ENCODE peak calls at places on chromosome X, in four cellular contexts. Q is astrocyte of the spinal cord, R is A549, T is GM06990. K is an unnamed sample.

GRCh38 chrX:124086411-124086810 is 124.9 kb downstream of the STAG2 start:
- DNase-seq in Q (no peak), R (no peak), T (no peak), K (no peak)

GRCh38 chrX:124216396-124217124 is 115.9 kb upstream of the TEX13D start:
- DNase-seq in Q (no peak), R (no peak), T (no peak), K (no peak)

GRCh38 chrX:130523460-130524394 is 121.9 kb downstream of the RBMX2 start:
- DNase-seq in Q (peak; percentile 11), R (no peak), T (no peak), K (no peak)

GRCh38 chrX:149504226-149504914 is 736 bp downstream of the IDS start:
- DNase-seq in Q (no peak), R (peak; percentile 36), T (peak; percentile 62), K (no peak)

GRCh38 chrX:8748855-8749254 is 16.9 kb upstream of the ANOS1 start:
- DNase-seq in Q (peak; percentile 42), R (peak; percentile 43), T (no peak), K (no peak)

GRCh38 chrX:20204354-20204753 is 62.4 kb downstream of the RPS6KA3 start:
- DNase-seq in Q (no peak), R (no peak), T (no peak), K (no peak)

GRCh38 chrX:129000018-129000417 is 523.3 kb downstream of the SMARCA1 start:
- DNase-seq in Q (no peak), R (no peak), T (no peak), K (no peak)

GRCh38 chrX:67543818-67544217 is at the start of gene AR:
- DNase-seq in Q (peak; percentile 70), R (peak; percentile 15), T (no peak), K (no peak)

GRCh38 chrX:97308161-97308560 is 424.5 kb downstream of the RPA4 start:
- DNase-seq in Q (no peak), R (no peak), T (no peak), K (no peak)

GRCh38 chrX:22520128-22520828 is 247.6 kb downstream of the CBLL2 start:
- DNase-seq in Q (no peak), R (no peak), T (no peak), K (no peak)

GRCh38 chrX:148381603-148382002 is 118.8 kb upstream of the AFF2 start:
- DNase-seq in Q (no peak), R (no peak), T (no peak), K (no peak)

GRCh38 chrX:110944323-110944761 is 148.7 kb upstream of the CHRDL1 start:
- DNase-seq in Q (peak; percentile 0), R (no peak), T (no peak), K (no peak)

GRCh38 chrX:134957836-134958235 is 33.0 kb upstream of the SMIM10 start:
- DNase-seq in Q (no peak), R (no peak), T (no peak), K (no peak)

GRCh38 chrX:88863726-88864125 is 116.7 kb downstream of the CPXCR1 start:
- DNase-seq in Q (no peak), R (no peak), T (peak; percentile 2), K (no peak)

GRCh38 chrX:141814213-141814857 is 23.8 kb upstream of the MAGEC3 start:
- DNase-seq in Q (no peak), R (no peak), T (no peak), K (no peak)

GRCh38 chrX:13646154-13646549 is 6.8 kb upstream of the TCEANC start:
- DNase-seq in Q (peak; percentile 57), R (peak; percentile 24), T (no peak), K (no peak)

GRCh38 chrX:150449313-150449712 is 86.2 kb downstream of the MAMLD1 start:
- DNase-seq in Q (no peak), R (no peak), T (no peak), K (no peak)

GRCh38 chrX:77622672-77623071 is 163.3 kb downstream of the ATRX start:
- DNase-seq in Q (no peak), R (no peak), T (no peak), K (no peak)

GRCh38 chrX:19990225-19990518 is 689 bp downstream of the BCLAF3 start:
- DNase-seq in Q (no peak), R (peak; percentile 10), T (no peak), K (no peak)

GRCh38 chrX:153766098-153766817 is 2.2 kb downstream of the PLXNB3 start:
- DNase-seq in Q (peak; percentile 73), R (no peak), T (peak; percentile 13), K (no peak)
- H3K4me3 ChIP-seq in Q (peak overlapping the region; percentile 36), R (no peak overlapping the region), T (no peak overlapping the region), K (peak overlapping the region; percentile 5)

DNA sequence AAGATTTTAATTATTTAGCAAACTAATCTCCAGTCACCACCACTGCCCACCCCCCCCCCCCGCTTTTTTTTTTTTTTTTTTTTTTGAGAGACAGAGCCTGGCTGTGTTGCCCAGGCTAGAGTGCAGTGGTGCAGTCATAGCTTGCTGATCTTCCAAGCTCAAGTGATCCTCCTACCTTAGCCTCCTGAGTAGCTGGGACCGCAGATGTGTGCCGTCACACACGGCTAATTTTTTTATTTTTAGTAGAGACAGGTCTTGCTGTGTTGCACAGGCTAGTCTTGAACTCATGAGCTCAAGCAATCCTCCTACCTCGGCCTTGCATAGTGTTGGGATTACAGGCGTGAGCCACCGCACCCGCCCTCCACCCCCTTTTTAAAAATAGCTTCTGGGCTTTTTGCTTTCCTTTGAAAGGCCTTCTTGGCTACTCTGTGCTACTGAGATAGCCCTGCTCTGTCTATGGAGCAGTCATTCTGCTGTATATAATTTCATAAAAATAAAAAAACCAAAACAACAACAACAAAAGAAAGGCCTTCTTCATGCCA is 18.7 kb downstream of the TXLNG start:
- DNase-seq in Q (no peak), R (no peak), T (no peak), K (no peak)
- H3K4me3 ChIP-seq in Q (no peak overlapping the region), R (no peak overlapping the region), T (no peak overlapping the region), K (no peak overlapping the region)

DNA sequence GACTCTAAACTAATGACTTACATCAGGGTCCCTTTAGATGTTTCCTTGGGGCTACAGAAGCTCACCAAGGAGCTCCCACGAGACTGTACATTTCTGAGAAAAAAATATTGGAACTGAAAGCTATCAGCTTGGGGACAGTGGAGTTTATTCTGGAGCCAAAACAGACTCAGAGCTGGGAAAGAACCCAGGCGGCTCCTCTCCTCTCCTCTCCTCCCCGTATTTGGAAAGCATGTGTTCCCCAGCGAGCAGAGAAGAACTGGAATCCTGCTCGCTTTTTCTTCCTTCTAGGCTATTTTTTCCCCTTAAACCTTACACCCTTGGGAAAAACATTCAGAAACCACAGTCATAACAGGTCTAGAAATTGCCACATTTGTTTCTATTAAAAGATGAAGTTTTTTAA is 4.3 kb upstream of the MAP7D3 start:
- DNase-seq in Q (no peak), R (no peak), T (no peak), K (no peak)
- H3K4me3 ChIP-seq in Q (no peak overlapping the region), R (no peak overlapping the region), T (no peak overlapping the region), K (no peak overlapping the region)

DNA sequence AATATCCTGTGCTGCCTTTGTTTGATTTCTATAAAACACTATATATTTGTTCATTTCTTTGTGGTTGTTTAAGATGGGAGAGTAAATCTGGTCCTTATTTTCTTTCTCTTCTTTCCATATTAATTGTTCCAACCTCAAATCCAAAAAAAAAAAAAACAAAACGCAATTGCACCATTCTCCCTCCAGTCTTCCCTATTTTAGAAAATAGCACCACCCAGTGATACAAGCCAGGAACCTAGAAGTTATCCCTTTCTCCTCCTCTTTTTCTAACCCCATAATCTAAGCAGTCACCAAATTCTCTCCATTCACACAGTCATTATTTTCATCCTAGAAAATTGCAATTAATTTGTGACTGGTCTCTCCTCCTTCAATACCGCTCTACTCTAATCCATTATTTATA is 107.8 kb downstream of the GABRA3 start:
- DNase-seq in Q (no peak), R (no peak), T (no peak), K (no peak)
- H3K4me3 ChIP-seq in Q (no peak overlapping the region), R (no peak overlapping the region), T (no peak overlapping the region), K (no peak overlapping the region)

GRCh38 chrX:18885317-18886004 is 98.5 kb downstream of the PHKA2 start:
- DNase-seq in Q (peak; percentile 38), R (no peak), T (no peak), K (no peak)
- H3K4me3 ChIP-seq in Q (no peak overlapping the region), R (peak overlapping the region; percentile 35), T (peak overlapping the region; percentile 47), K (peak overlapping the region; percentile 45)

DNA sequence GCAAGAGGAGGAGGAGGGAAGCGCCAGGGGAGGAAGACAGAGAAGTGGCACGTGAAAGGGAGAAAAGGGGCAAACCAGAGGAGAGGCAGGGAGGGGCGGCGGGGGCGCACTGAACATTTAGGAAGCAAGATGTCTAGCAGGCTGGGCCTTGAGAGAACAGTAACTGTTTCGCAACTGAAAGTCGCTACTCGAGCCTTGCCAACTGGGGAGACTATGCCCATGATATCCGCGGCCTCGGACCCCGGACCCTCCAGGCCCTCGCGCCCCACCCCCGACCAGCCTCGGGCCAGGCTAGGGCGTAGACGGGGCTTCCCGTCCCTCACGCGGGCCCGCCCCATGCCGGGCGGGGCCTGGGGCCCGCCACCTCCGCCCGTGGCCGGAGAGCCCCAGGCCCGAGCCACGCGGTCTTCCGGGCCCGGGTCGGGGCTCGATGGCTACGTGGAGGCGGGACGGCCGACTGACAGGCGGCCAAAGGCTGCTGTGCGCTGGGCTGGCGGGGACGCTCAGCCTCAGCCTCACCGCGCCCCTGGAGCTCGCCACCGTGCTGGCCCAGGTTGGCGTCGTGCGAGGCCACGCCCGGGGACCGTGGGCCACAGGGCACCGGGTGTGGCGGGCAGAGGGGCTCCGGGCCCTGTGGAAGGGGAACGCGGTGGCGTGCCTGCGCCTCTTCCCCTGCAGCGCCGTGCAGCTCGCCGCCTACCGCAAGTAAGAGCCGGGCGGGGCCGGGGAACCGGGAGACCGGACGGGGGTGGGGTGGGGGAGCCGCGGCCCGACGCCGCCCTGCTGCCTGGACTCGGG is at the start of gene SLC25A43:
- DNase-seq in Q (no peak), R (peak; percentile 67), T (peak; percentile 74), K (no peak)
- H3K4me3 ChIP-seq in Q (peak within 1 kb of the TSS; percentile 59), R (peak within 1 kb of the TSS; percentile 78), T (peak within 1 kb of the TSS; percentile 75), K (peak within 1 kb of the TSS; percentile 69)

K was measured in esophagus squamous epithelium.